ENCODE peak calls at places on chromosomes 7 and 10, in seven cellular contexts. E is tibial nerve, V is brain microvascular endothelial cell, G is heart left ventricle, O is transverse colon, N is spleen, B is mammary epithelial cell. Z is an unnamed sample.

GRCh38 chr7:85376589-85376988 is 189.7 kb upstream of the SEMA3D start:
- DNase-seq in E (no peak), V (no peak), G (no peak), O (no peak), N (no peak), B (no peak), Z (no peak)

GRCh38 chr10:126001579-126001978 is 105.2 kb downstream of the FANK1 start:
- DNase-seq in E (no peak), V (no peak), G (no peak), O (no peak), N (no peak), B (no peak), Z (no peak)

GRCh38 chr7:56046728-56047445 is 4.4 kb downstream of the PSPH start:
- DNase-seq in E (no peak), V (peak; percentile 94), G (no peak), O (no peak), N (no peak), B (peak; percentile 19), Z (no peak)

GRCh38 chr10:45500304-45500703 is 126.3 kb downstream of the ALOX5 start:
- DNase-seq in E (no peak), V (no peak), G (no peak), O (no peak), N (no peak), B (no peak), Z (no peak)

GRCh38 chr10:122494833-122495232 is 33.5 kb downstream of the HTRA1 start:
- DNase-seq in E (peak; percentile 43), V (peak; percentile 95), G (peak; percentile 62), O (no peak), N (no peak), B (peak; percentile 87), Z (no peak)

GRCh38 chr10:29140991-29141390 is 147.9 kb upstream of the LYZL1 start:
- DNase-seq in E (no peak), V (peak; percentile 88), G (no peak), O (no peak), N (no peak), B (peak; percentile 82), Z (no peak)

GRCh38 chr10:5600908-5601307 is 65.5 kb downstream of the ASB13 start:
- DNase-seq in E (no peak), V (no peak), G (no peak), O (no peak), N (no peak), B (no peak), Z (no peak)

GRCh38 chr10:4780782-4781181 is 45.2 kb upstream of the AKR1E2 start:
- DNase-seq in E (no peak), V (no peak), G (no peak), O (no peak), N (no peak), B (peak; percentile 48), Z (no peak)

GRCh38 chr7:135774284-135774683 is 25.7 kb upstream of the FAM180A start:
- DNase-seq in E (no peak), V (no peak), G (no peak), O (peak; percentile 20), N (no peak), B (peak; percentile 42), Z (no peak)

GRCh38 chr10:97822261-97822687 is 27.4 kb upstream of the GOLGA7B start:
- DNase-seq in E (no peak), V (no peak), G (peak; percentile 29), O (no peak), N (no peak), B (peak; percentile 79), Z (no peak)

GRCh38 chr7:137757146-137757925 is 89.4 kb downstream of the DGKI start:
- DNase-seq in E (no peak), V (peak; percentile 57), G (no peak), O (no peak), N (no peak), B (peak; percentile 16), Z (no peak)

DNA sequence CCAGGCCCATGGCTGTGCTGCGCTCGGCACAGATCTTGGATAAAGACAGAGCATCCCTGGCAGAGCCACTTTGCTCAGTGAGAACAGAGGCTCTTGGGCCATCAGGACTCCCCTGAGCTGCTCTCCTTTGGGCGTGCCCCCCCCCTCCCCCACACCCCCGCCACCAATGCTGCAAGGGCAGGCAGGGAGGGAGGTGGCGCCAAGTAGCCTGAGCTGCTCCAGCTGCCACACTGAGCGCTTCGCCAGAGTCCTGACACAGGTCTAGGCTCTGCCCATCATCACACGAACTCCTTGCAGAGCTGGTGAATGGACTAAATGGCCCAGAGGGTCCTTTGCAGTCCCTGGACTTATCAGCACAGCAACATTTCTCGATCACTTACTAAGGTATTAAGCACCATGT is 12.5 kb downstream of the AKR1B1 start:
- DNase-seq in E (no peak), V (no peak), G (no peak), O (no peak), N (no peak), B (no peak), Z (no peak)
- H3K36me3 ChIP-seq in E (peaks cover 42% of the 10 kb centered on the region), V (peaks cover 48% of the 10 kb centered on the region), G (peaks cover 96% of the 10 kb centered on the region), O (no peaks in the 10 kb centered on the region), N (peaks cover 97% of the 10 kb centered on the region), B (peaks cover 40% of the 10 kb centered on the region), Z (peaks cover 90% of the 10 kb centered on the region)

GRCh38 chr7:93147358-93147757 is 827 bp downstream of the SAMD9L start:
- DNase-seq in E (peak; percentile 20), V (peak; percentile 45), G (peak; percentile 40), O (peak; percentile 47), N (peak; percentile 64), B (peak; percentile 36), Z (no peak)

GRCh38 chr7:93150200-93150835 is 2.1 kb upstream of the SAMD9L start:
- DNase-seq in E (no peak), V (peak; percentile 31), G (no peak), O (no peak), N (no peak), B (peak; percentile 70), Z (no peak)

GRCh38 chr7:93146465-93147127 is 1.6 kb downstream of the SAMD9L start:
- DNase-seq in E (no peak), V (no peak), G (no peak), O (no peak), N (no peak), B (no peak), Z (no peak)

GRCh38 chr7:93148135-93148534 is at the start of gene SAMD9L:
- DNase-seq in E (no peak), V (no peak), G (no peak), O (no peak), N (no peak), B (no peak), Z (no peak)

DNA sequence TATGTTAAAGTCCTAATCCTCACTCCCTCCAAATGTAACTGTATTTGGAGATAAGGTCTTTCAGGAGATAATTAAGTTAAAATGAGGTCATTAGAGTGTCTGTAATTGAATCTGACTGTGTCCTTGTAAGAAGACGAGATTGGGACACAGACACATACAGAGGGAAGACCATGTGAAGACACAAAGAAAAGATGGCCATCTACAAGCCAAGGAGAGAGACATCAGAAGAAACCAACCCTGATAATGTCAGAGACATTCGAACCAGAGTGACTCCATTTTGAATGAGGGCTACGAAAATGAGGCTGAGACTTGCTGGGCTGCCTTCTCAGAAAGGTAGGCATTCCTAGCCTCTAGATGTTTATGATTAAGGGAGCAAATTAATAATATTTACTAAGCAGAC is 542 bp upstream of the SAMD9L start:
- DNase-seq in E (no peak), V (no peak), G (no peak), O (no peak), N (no peak), B (no peak), Z (no peak)
- H3K4me3 ChIP-seq in E (no peak overlapping the region), V (no peak overlapping the region), G (peak overlapping the region; percentile 49), O (no peak overlapping the region), N (peak overlapping the region; percentile 71), B (no peak overlapping the region), Z (no peak overlapping the region)

GRCh38 chr10:73750807-73751206 is 6.6 kb downstream of the SEC24C start:
- DNase-seq in E (no peak), V (no peak), G (no peak), O (no peak), N (no peak), B (no peak), Z (no peak)
- H3K36me3 ChIP-seq in E (peaks cover 24% of the 10 kb centered on the region), V (peaks cover 74% of the 10 kb centered on the region), G (peaks cover 95% of the 10 kb centered on the region), O (no peaks in the 10 kb centered on the region), N (peaks cover 83% of the 10 kb centered on the region), B (peaks cover 26% of the 10 kb centered on the region), Z (peaks cover 93% of the 10 kb centered on the region)

GRCh38 chr7:74027683-74028320 is at the start of gene ELN:
- DNase-seq in E (peak; percentile 87), V (no peak), G (peak; percentile 88), O (peak; percentile 63), N (no peak), B (no peak), Z (peak; percentile 74)

GRCh38 chr7:74025146-74025545 is 2.8 kb upstream of the ELN start:
- DNase-seq in E (no peak), V (no peak), G (no peak), O (no peak), N (no peak), B (no peak), Z (no peak)

GRCh38 chr7:74027124-74027682 is 770 bp upstream of the ELN start:
- DNase-seq in E (no peak), V (no peak), G (no peak), O (no peak), N (no peak), B (no peak), Z (peak; percentile 54)

GRCh38 chr7:74025745-74026144 is 2.2 kb upstream of the ELN start:
- DNase-seq in E (no peak), V (no peak), G (no peak), O (no peak), N (no peak), B (no peak), Z (no peak)

GRCh38 chr7:74026406-74027123 is 1.4 kb upstream of the ELN start:
- DNase-seq in E (peak; percentile 96), V (peak; percentile 59), G (peak; percentile 84), O (peak; percentile 79), N (peak; percentile 91), B (peak; percentile 21), Z (peak; percentile 92)
- H3K4me3 ChIP-seq in E (no peak overlapping the region), V (no peak overlapping the region), G (peak overlapping the region; percentile 65), O (no peak overlapping the region), N (no peak overlapping the region), B (no peak overlapping the region), Z (no peak overlapping the region)